ENCODE peak calls at places on chromosomes 5 and 9, in four cellular contexts. One of them, this sample, is unnamed.
A peak's percentile ranks its signal among the peaks of the same experiment; 100 is the strongest.

GRCh38 chr9:77176686-77177142 is 620 bp upstream of the VPS13A start:
- DNase-seq in tibial nerve: no peak
- DNase-seq in body of pancreas: no peak
- DNase-seq in DND-41: no peak
- DNase-seq in this sample: no peak

GRCh38 chr5:140883373-140883772 is 1.4 kb downstream of the PCDHA13 start:
- DNase-seq in body of pancreas: no peak
- DNase-seq in tibial nerve: no peak
- DNase-seq in DND-41: no peak
- DNase-seq in this sample: no peak

GRCh38 chr5:107393846-107394245 is 276.9 kb downstream of the EFNA5 start:
- DNase-seq in tibial nerve: no peak
- DNase-seq in DND-41: no peak
- DNase-seq in body of pancreas: no peak
- DNase-seq in this sample: no peak

GRCh38 chr9:37683531-37684371 is 33.0 kb downstream of the FRMPD1 start:
- DNase-seq in tibial nerve: no peak
- DNase-seq in body of pancreas: no peak
- DNase-seq in DND-41: no peak
- DNase-seq in this sample: no peak

GRCh38 chr9:227882-228281 is 13.2 kb downstream of the DOCK8 start:
- DNase-seq in body of pancreas: no peak
- DNase-seq in tibial nerve: no peak
- DNase-seq in DND-41: no peak
- DNase-seq in this sample: no peak

GRCh38 chr9:34256987-34257585 is 72.0 kb downstream of the KIF24 start:
- DNase-seq in DND-41: peak; percentile 78
- DNase-seq in body of pancreas: no peak
- DNase-seq in tibial nerve: peak; percentile 39
- DNase-seq in this sample: no peak

GRCh38 chr9:124040186-124040920 is 28.8 kb downstream of the LHX2 start:
- DNase-seq in body of pancreas: no peak
- DNase-seq in DND-41: no peak
- DNase-seq in tibial nerve: no peak
- DNase-seq in this sample: no peak

GRCh38 chr5:102375256-102375655 is 79.2 kb upstream of the SLCO4C1 start:
- DNase-seq in tibial nerve: no peak
- DNase-seq in DND-41: no peak
- DNase-seq in body of pancreas: no peak
- DNase-seq in this sample: no peak

GRCh38 chr9:118640836-118641557 is 728.2 kb downstream of the BRINP1 start:
- DNase-seq in tibial nerve: no peak
- DNase-seq in DND-41: no peak
- DNase-seq in body of pancreas: no peak
- DNase-seq in this sample: no peak

GRCh38 chr9:94135222-94135621 is 51.0 kb downstream of the PTPDC1 start:
- DNase-seq in DND-41: no peak
- DNase-seq in tibial nerve: peak; percentile 64
- DNase-seq in body of pancreas: no peak
- DNase-seq in this sample: no peak

GRCh38 chr5:16931334-16932110 is 4.6 kb downstream of the MYO10 start:
- DNase-seq in DND-41: no peak
- DNase-seq in tibial nerve: no peak
- DNase-seq in body of pancreas: peak; percentile 50
- DNase-seq in this sample: no peak

GRCh38 chr5:138661991-138662434 is 86.8 kb upstream of the HSPA9 start:
- DNase-seq in body of pancreas: no peak
- DNase-seq in DND-41: no peak
- DNase-seq in tibial nerve: no peak
- DNase-seq in this sample: no peak

GRCh38 chr9:38713426-38713825 is 6.5 kb downstream of the FAM240B start:
- DNase-seq in tibial nerve: peak; percentile 69
- DNase-seq in body of pancreas: no peak
- DNase-seq in DND-41: no peak
- DNase-seq in this sample: no peak

GRCh38 chr9:72322259-72322658 is 42.7 kb downstream of the ZFAND5 start:
- DNase-seq in tibial nerve: no peak
- DNase-seq in body of pancreas: no peak
- DNase-seq in DND-41: no peak
- DNase-seq in this sample: no peak

GRCh38 chr5:34659168-34659567 is 3.0 kb downstream of the RAI14 start:
- DNase-seq in DND-41: no peak
- DNase-seq in body of pancreas: no peak
- DNase-seq in tibial nerve: no peak
- DNase-seq in this sample: no peak

GRCh38 chr9:129584136-129584535 is 36.8 kb downstream of the C9orf50 start:
- DNase-seq in tibial nerve: peak; percentile 83
- DNase-seq in DND-41: peak; percentile 74
- DNase-seq in body of pancreas: peak; percentile 65
- DNase-seq in this sample: peak; percentile 84

GRCh38 chr5:65479527-65479926 is 2.2 kb downstream of the ADAMTS6 start:
- DNase-seq in body of pancreas: no peak
- DNase-seq in tibial nerve: no peak
- DNase-seq in DND-41: no peak
- DNase-seq in this sample: no peak

GRCh38 chr9:89609426-89610006 is 4.7 kb downstream of the GADD45G start:
- DNase-seq in body of pancreas: no peak
- DNase-seq in tibial nerve: no peak
- DNase-seq in DND-41: no peak
- DNase-seq in this sample: no peak

GRCh38 chr5:110653231-110653970 is 73.1 kb downstream of the TMEM232 start:
- DNase-seq in DND-41: no peak
- DNase-seq in tibial nerve: no peak
- DNase-seq in body of pancreas: no peak
- DNase-seq in this sample: no peak

GRCh38 chr9:130042931-130043653 is at the start of gene FNBP1:
- DNase-seq in tibial nerve: peak; percentile 70
- DNase-seq in body of pancreas: peak; percentile 71
- DNase-seq in DND-41: peak; percentile 85
- DNase-seq in this sample: peak; percentile 82

GRCh38 chr9:36855443-36856315 is 178.4 kb downstream of the PAX5 start:
- DNase-seq in body of pancreas: no peak
- DNase-seq in DND-41: peak; percentile 18
- DNase-seq in tibial nerve: no peak
- DNase-seq in this sample: peak; percentile 57

GRCh38 chr5:170232786-170233185 is at the start of gene C5orf58:
- DNase-seq in body of pancreas: no peak
- DNase-seq in DND-41: no peak
- DNase-seq in tibial nerve: no peak
- DNase-seq in this sample: no peak

GRCh38 chr9:108869092-108869725 is 7.1 kb downstream of the ACTL7A start:
- DNase-seq in tibial nerve: no peak
- DNase-seq in DND-41: no peak
- DNase-seq in body of pancreas: no peak
- DNase-seq in this sample: peak; percentile 74

GRCh38 chr5:178118345-178118744 is 5.0 kb downstream of the N4BP3 start:
- DNase-seq in body of pancreas: no peak
- DNase-seq in tibial nerve: no peak
- DNase-seq in DND-41: no peak
- DNase-seq in this sample: no peak

GRCh38 chr5:40046792-40047191 is 622.0 kb upstream of the DAB2 start:
- DNase-seq in body of pancreas: no peak
- DNase-seq in DND-41: no peak
- DNase-seq in tibial nerve: no peak
- DNase-seq in this sample: no peak

GRCh38 chr5:135231289-135231688 is 167.7 kb downstream of the MACROH2A1 start:
- DNase-seq in DND-41: no peak
- DNase-seq in body of pancreas: no peak
- DNase-seq in tibial nerve: no peak
- DNase-seq in this sample: no peak

GRCh38 chr5:81393783-81394718 is at the start of gene ACOT12:
- DNase-seq in body of pancreas: no peak
- DNase-seq in tibial nerve: no peak
- DNase-seq in DND-41: no peak
- DNase-seq in this sample: no peak

GRCh38 chr5:36177715-36178556 is 26.0 kb downstream of the SKP2 start:
- DNase-seq in DND-41: no peak
- DNase-seq in tibial nerve: no peak
- DNase-seq in body of pancreas: no peak
- DNase-seq in this sample: no peak

GRCh38 chr9:6712041-6712440 is 45.7 kb upstream of the KDM4C start:
- DNase-seq in tibial nerve: no peak
- DNase-seq in body of pancreas: no peak
- DNase-seq in DND-41: no peak
- DNase-seq in this sample: no peak

GRCh38 chr5:162372265-162372664 is 304.7 kb downstream of the GABRG2 start:
- DNase-seq in tibial nerve: no peak
- DNase-seq in DND-41: no peak
- DNase-seq in body of pancreas: no peak
- DNase-seq in this sample: no peak

GRCh38 chr9:135344523-135344901 is 135.1 kb upstream of the PPP1R26 start:
- DNase-seq in DND-41: no peak
- DNase-seq in tibial nerve: no peak
- DNase-seq in body of pancreas: no peak
- DNase-seq in this sample: no peak
- H3K4me1 ChIP-seq in DND-41: no peaks in the 10 kb centered on the region
- H3K4me1 ChIP-seq in tibial nerve: no peaks in the 10 kb centered on the region
- H3K4me1 ChIP-seq in body of pancreas: peaks cover 8% of the 10 kb centered on the region
- H3K4me1 ChIP-seq in this sample: no peaks in the 10 kb centered on the region

GRCh38 chr9:70940605-70941004 is 180.8 kb downstream of the TRPM3 start:
- DNase-seq in tibial nerve: no peak
- DNase-seq in DND-41: no peak
- DNase-seq in body of pancreas: no peak
- DNase-seq in this sample: no peak

GRCh38 chr9:70935856-70936255 is 185.6 kb downstream of the TRPM3 start:
- DNase-seq in tibial nerve: no peak
- DNase-seq in DND-41: no peak
- DNase-seq in body of pancreas: no peak
- DNase-seq in this sample: no peak

GRCh38 chr9:70933318-70933717 is 188.1 kb downstream of the TRPM3 start:
- DNase-seq in body of pancreas: no peak
- DNase-seq in tibial nerve: no peak
- DNase-seq in DND-41: no peak
- DNase-seq in this sample: no peak

GRCh38 chr9:70934642-70935041 is 186.8 kb downstream of the TRPM3 start:
- DNase-seq in DND-41: no peak
- DNase-seq in tibial nerve: no peak
- DNase-seq in body of pancreas: no peak
- DNase-seq in this sample: no peak

DNA sequence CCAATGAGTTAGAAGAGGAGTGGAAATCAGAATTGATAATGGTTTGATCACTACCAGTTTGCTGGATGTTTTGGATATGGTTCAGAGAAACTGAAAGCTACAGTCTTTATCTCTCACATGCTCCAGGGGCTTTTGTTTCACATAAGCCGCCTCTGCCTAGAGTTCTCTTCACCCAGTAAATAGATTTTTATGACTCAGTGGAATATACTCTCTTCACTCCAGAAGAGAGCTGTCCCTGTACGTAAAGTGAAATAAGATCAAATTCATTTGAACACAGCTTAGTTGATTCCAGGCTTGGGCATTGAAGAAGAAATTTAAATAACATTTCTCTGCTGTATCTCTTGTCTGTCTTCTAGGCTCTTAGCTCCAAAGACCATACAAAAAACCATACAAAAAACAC is 184.9 kb downstream of the TRPM3 start:
- DNase-seq in DND-41: no peak
- DNase-seq in tibial nerve: no peak
- DNase-seq in body of pancreas: no peak
- DNase-seq in this sample: no peak
- H3K4me1 ChIP-seq in DND-41: no peaks in the 10 kb centered on the region
- H3K4me1 ChIP-seq in tibial nerve: no peaks in the 10 kb centered on the region
- H3K4me1 ChIP-seq in body of pancreas: no peaks in the 10 kb centered on the region
- H3K4me1 ChIP-seq in this sample: no peaks in the 10 kb centered on the region

GRCh38 chr9:70959366-70959765 is 162.1 kb downstream of the TRPM3 start:
- DNase-seq in body of pancreas: no peak
- DNase-seq in DND-41: no peak
- DNase-seq in tibial nerve: no peak
- DNase-seq in this sample: no peak
- H3K4me1 ChIP-seq in body of pancreas: no peaks in the 10 kb centered on the region
- H3K4me1 ChIP-seq in DND-41: no peaks in the 10 kb centered on the region
- H3K4me1 ChIP-seq in tibial nerve: no peaks in the 10 kb centered on the region
- H3K4me1 ChIP-seq in this sample: no peaks in the 10 kb centered on the region

GRCh38 chr9:136088939-136089696 is 6.0 kb downstream of the NACC2 start:
- DNase-seq in DND-41: no peak
- DNase-seq in tibial nerve: no peak
- DNase-seq in body of pancreas: no peak
- DNase-seq in this sample: no peak
- H3K4me1 ChIP-seq in DND-41: peaks cover 7% of the 10 kb centered on the region
- H3K4me1 ChIP-seq in tibial nerve: peaks cover 60% of the 10 kb centered on the region
- H3K4me1 ChIP-seq in body of pancreas: peaks cover 81% of the 10 kb centered on the region
- H3K4me1 ChIP-seq in this sample: peaks cover 9% of the 10 kb centered on the region

GRCh38 chr5:150500905-150501304 is 7.0 kb upstream of the NDST1 start:
- DNase-seq in tibial nerve: no peak
- DNase-seq in body of pancreas: no peak
- DNase-seq in DND-41: no peak
- DNase-seq in this sample: no peak

GRCh38 chr5:150499437-150499956 is 8.4 kb upstream of the NDST1 start:
- DNase-seq in tibial nerve: no peak
- DNase-seq in body of pancreas: no peak
- DNase-seq in DND-41: no peak
- DNase-seq in this sample: peak; percentile 64

GRCh38 chr5:150502106-150502505 is 5.8 kb upstream of the NDST1 start:
- DNase-seq in DND-41: no peak
- DNase-seq in body of pancreas: no peak
- DNase-seq in tibial nerve: no peak
- DNase-seq in this sample: no peak

GRCh38 chr5:150498971-150499370 is 9.0 kb upstream of the NDST1 start:
- DNase-seq in body of pancreas: no peak
- DNase-seq in DND-41: no peak
- DNase-seq in tibial nerve: no peak
- DNase-seq in this sample: no peak

DNA sequence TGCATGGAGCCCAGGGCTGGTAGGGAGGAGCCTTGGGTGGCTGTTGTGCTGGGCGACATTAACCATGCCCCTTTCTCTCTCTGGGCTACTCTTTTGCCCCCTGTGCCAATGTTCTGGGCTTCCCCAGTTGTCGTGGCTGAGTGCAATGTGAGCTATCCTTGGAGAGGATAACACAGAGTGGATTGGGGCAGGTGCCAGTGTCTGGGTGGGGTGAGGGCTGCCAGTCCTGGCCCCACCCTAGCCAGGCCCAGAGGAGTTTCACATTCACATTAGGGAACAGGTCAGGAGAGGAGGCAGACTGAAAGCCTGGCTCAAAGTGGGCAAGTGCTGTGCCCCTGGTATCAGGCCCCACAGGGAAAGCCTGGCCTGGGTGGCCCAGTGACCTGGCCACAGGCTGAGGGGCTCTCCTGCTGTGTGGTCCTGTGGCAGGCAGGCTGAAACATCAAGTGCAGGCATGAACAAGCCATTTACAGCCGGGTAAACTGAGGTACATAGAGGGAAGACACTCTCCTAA is 7.5 kb upstream of the NDST1 start:
- DNase-seq in body of pancreas: peak; percentile 15
- DNase-seq in tibial nerve: no peak
- DNase-seq in DND-41: no peak
- DNase-seq in this sample: no peak
- H3K4me1 ChIP-seq in body of pancreas: peaks cover 91% of the 10 kb centered on the region
- H3K4me1 ChIP-seq in tibial nerve: peaks cover 95% of the 10 kb centered on the region
- H3K4me1 ChIP-seq in DND-41: no peaks in the 10 kb centered on the region
- H3K4me1 ChIP-seq in this sample: peaks cover 41% of the 10 kb centered on the region